ENCODE peak calls at places on chromosomes 16 and 17, in ten cellular contexts. V, L, S, X, W, M, I, R, G and Z are unnamed samples.

GRCh38 chr17:50475362-50475761 is 3.3 kb upstream of the RSAD1 start:
- DNase-seq in V (no peak), L (no peak), R (no peak), S (no peak), G (no peak), X (no peak), W (no peak), I (no peak), M (no peak), Z (no peak)

GRCh38 chr17:53649201-53649600 is 173.5 kb upstream of the KIF2B start:
- DNase-seq in G (no peak), X (no peak), M (no peak), L (no peak), V (no peak), S (no peak), I (no peak), W (no peak), R (no peak), Z (no peak)

GRCh38 chr17:81049973-81050551 is 15.1 kb downstream of the BAIAP2 start:
- DNase-seq in X (peak), R (no peak), V (peak), L (no peak), G (no peak), S (peak), W (no peak), I (no peak), M (peak), Z (peak)

GRCh38 chr17:2368383-2368782 is 31.1 kb downstream of the SGSM2 start:
- DNase-seq in S (no peak), M (no peak), L (no peak), W (no peak), R (no peak), V (no peak), G (no peak), I (no peak), X (no peak), Z (no peak)

GRCh38 chr16:81755915-81756644 is 23.0 kb upstream of the PLCG2 start:
- DNase-seq in V (no peak), M (no peak), G (no peak), I (no peak), L (peak), R (no peak), S (no peak), X (no peak), W (peak), Z (no peak)

GRCh38 chr16:72009779-72010178 is 1.2 kb downstream of the DHODH start:
- DNase-seq in M (no peak), W (no peak), V (no peak), G (no peak), X (no peak), L (no peak), I (no peak), S (no peak), R (no peak), Z (no peak)

GRCh38 chr17:40023590-40024292 is 8.5 kb downstream of the CSF3 start:
- DNase-seq in W (peak), R (no peak), I (no peak), V (no peak), L (no peak), S (peak), M (peak), X (peak), G (no peak), Z (peak)

GRCh38 chr17:7887482-7888183 is 956 bp upstream of the CHD3 start:
- DNase-seq in X (peak), M (peak), I (peak), S (peak), G (peak), V (peak), R (peak), W (peak), L (peak), Z (peak)

GRCh38 chr17:79864617-79865250 is 25.5 kb upstream of the CBX4 start:
- DNase-seq in M (no peak), S (no peak), V (no peak), L (no peak), W (no peak), G (no peak), R (no peak), I (no peak), X (no peak), Z (peak)

GRCh38 chr17:73393962-73394361 is 82.2 kb upstream of the CDC42EP4 start:
- DNase-seq in I (peak), W (no peak), X (peak), V (peak), G (no peak), S (peak), R (no peak), M (peak), L (no peak), Z (no peak)

GRCh38 chr16:19701091-19701490 is 16.9 kb downstream of the KNOP1 start:
- DNase-seq in L (no peak), S (no peak), W (no peak), X (no peak), R (no peak), M (no peak), V (no peak), G (no peak), I (no peak), Z (no peak)

GRCh38 chr17:44878627-44879221 is 20.5 kb downstream of the EFTUD2 start:
- DNase-seq in R (no peak), G (peak), W (peak), L (peak), S (peak), V (peak), I (peak), M (peak), X (peak), Z (no peak)

GRCh38 chr16:68739964-68740627 is 3.0 kb downstream of the CDH1 start:
- DNase-seq in S (peak), W (no peak), V (peak), L (peak), X (peak), G (no peak), I (peak), R (no peak), M (peak), Z (no peak)

GRCh38 chr16:71883193-71883848 is 661 bp downstream of the ZNF821 start:
- DNase-seq in G (no peak), W (peak), X (peak), I (peak), S (peak), R (peak), M (peak), V (peak), L (peak), Z (peak)

GRCh38 chr17:67759355-67760171 is 41.8 kb downstream of the NOL11 start:
- DNase-seq in V (no peak), G (peak), L (no peak), W (peak), S (no peak), X (no peak), M (no peak), I (no peak), R (no peak), Z (no peak)

GRCh38 chr17:4796550-4796915 is 569 bp downstream of the PSMB6 start:
- DNase-seq in M (peak), V (peak), L (peak), S (no peak), W (no peak), X (peak), R (no peak), G (peak), I (peak), Z (no peak)